ENCODE peak calls at places on chromosomes 2 and 18, in five cellular contexts. One of them, this sample, is unnamed.

GRCh38 chr2:113337809-113338208 is 59.1 kb upstream of the PAX8 start:
- DNase-seq in nephron progenitor cell: no peak
- DNase-seq in IMR-90: no peak
- DNase-seq in B cell: no peak
- DNase-seq in WERI-Rb-1: no peak
- DNase-seq in this sample: no peak

GRCh38 chr2:68693947-68694346 is 40.7 kb upstream of the ARHGAP25 start:
- DNase-seq in nephron progenitor cell: no peak
- DNase-seq in IMR-90: no peak
- DNase-seq in B cell: no peak
- DNase-seq in WERI-Rb-1: no peak
- DNase-seq in this sample: no peak

GRCh38 chr2:238688197-238689153 is 159.4 kb upstream of the TWIST2 start:
- DNase-seq in nephron progenitor cell: no peak
- DNase-seq in IMR-90: no peak
- DNase-seq in B cell: no peak
- DNase-seq in WERI-Rb-1: no peak
- DNase-seq in this sample: no peak

GRCh38 chr2:30226144-30227032 is 4.9 kb upstream of the LBH start:
- DNase-seq in nephron progenitor cell: no peak
- DNase-seq in IMR-90: peak
- DNase-seq in B cell: no peak
- DNase-seq in WERI-Rb-1: no peak
- DNase-seq in this sample: peak

GRCh38 chr2:239308696-239309397 is 92.0 kb downstream of the HDAC4 start:
- DNase-seq in nephron progenitor cell: no peak
- DNase-seq in IMR-90: peak
- DNase-seq in B cell: peak
- DNase-seq in WERI-Rb-1: no peak
- DNase-seq in this sample: no peak

GRCh38 chr2:230674401-230674800 is 38.2 kb upstream of the CAB39 start:
- DNase-seq in nephron progenitor cell: no peak
- DNase-seq in IMR-90: no peak
- DNase-seq in B cell: no peak
- DNase-seq in WERI-Rb-1: no peak
- DNase-seq in this sample: no peak

GRCh38 chr2:236873666-236874065 is 212.0 kb upstream of the COPS8 start:
- DNase-seq in nephron progenitor cell: no peak
- DNase-seq in IMR-90: no peak
- DNase-seq in B cell: no peak
- DNase-seq in WERI-Rb-1: no peak
- DNase-seq in this sample: no peak

GRCh38 chr2:173184031-173185004 is 108.7 kb downstream of the MAP3K20 start:
- DNase-seq in nephron progenitor cell: no peak
- DNase-seq in IMR-90: peak
- DNase-seq in B cell: no peak
- DNase-seq in WERI-Rb-1: no peak
- DNase-seq in this sample: no peak

GRCh38 chr2:168626096-168626495 is 170.0 kb downstream of the CERS6 start:
- DNase-seq in nephron progenitor cell: no peak
- DNase-seq in IMR-90: no peak
- DNase-seq in B cell: no peak
- DNase-seq in WERI-Rb-1: no peak
- DNase-seq in this sample: no peak

GRCh38 chr2:40458271-40458794 is 6.4 kb upstream of the SLC8A1 start:
- DNase-seq in nephron progenitor cell: no peak
- DNase-seq in IMR-90: no peak
- DNase-seq in B cell: no peak
- DNase-seq in WERI-Rb-1: peak
- DNase-seq in this sample: no peak

GRCh38 chr2:20450201-20451108 is 3.6 kb downstream of the RHOB start:
- DNase-seq in nephron progenitor cell: no peak
- DNase-seq in IMR-90: peak
- DNase-seq in B cell: no peak
- DNase-seq in WERI-Rb-1: peak
- DNase-seq in this sample: no peak

GRCh38 chr18:73597832-73598615 is 549.6 kb downstream of the FBXO15 start:
- DNase-seq in nephron progenitor cell: no peak
- DNase-seq in IMR-90: no peak
- DNase-seq in B cell: no peak
- DNase-seq in WERI-Rb-1: no peak
- DNase-seq in this sample: no peak

GRCh38 chr18:13437801-13438506 is 219.4 kb downstream of the LDLRAD4 start:
- DNase-seq in nephron progenitor cell: no peak
- DNase-seq in IMR-90: no peak
- DNase-seq in B cell: peak
- DNase-seq in WERI-Rb-1: no peak
- DNase-seq in this sample: no peak

GRCh38 chr2:43169987-43170732 is 56.2 kb downstream of the ZFP36L2 start:
- DNase-seq in nephron progenitor cell: peak
- DNase-seq in IMR-90: no peak
- DNase-seq in B cell: peak
- DNase-seq in WERI-Rb-1: peak
- DNase-seq in this sample: peak

GRCh38 chr2:35185861-35186412 is 1169.6 kb upstream of the CRIM1 start:
- DNase-seq in nephron progenitor cell: no peak
- DNase-seq in IMR-90: no peak
- DNase-seq in B cell: no peak
- DNase-seq in WERI-Rb-1: no peak
- DNase-seq in this sample: no peak

GRCh38 chr2:164061129-164061746 is 325.4 kb upstream of the FIGN start:
- DNase-seq in nephron progenitor cell: peak
- DNase-seq in IMR-90: peak
- DNase-seq in B cell: no peak
- DNase-seq in WERI-Rb-1: peak
- DNase-seq in this sample: peak

GRCh38 chr2:232870002-232870765 is at the start of gene SNORC:
- DNase-seq in nephron progenitor cell: no peak
- DNase-seq in IMR-90: no peak
- DNase-seq in B cell: no peak
- DNase-seq in WERI-Rb-1: no peak
- DNase-seq in this sample: no peak

GRCh38 chr2:104849618-104850097 is 4.3 kb upstream of the POU3F3 start:
- DNase-seq in nephron progenitor cell: peak
- DNase-seq in IMR-90: peak
- DNase-seq in B cell: no peak
- DNase-seq in WERI-Rb-1: peak
- DNase-seq in this sample: peak

GRCh38 chr2:193141-193552 is 70.7 kb downstream of the SH3YL1 start:
- DNase-seq in nephron progenitor cell: no peak
- DNase-seq in IMR-90: peak
- DNase-seq in B cell: no peak
- DNase-seq in WERI-Rb-1: no peak
- DNase-seq in this sample: no peak

GRCh38 chr2:48250943-48251342 is 279.0 kb upstream of the STON1 start:
- DNase-seq in nephron progenitor cell: no peak
- DNase-seq in IMR-90: peak
- DNase-seq in B cell: no peak
- DNase-seq in WERI-Rb-1: no peak
- DNase-seq in this sample: no peak

DNA sequence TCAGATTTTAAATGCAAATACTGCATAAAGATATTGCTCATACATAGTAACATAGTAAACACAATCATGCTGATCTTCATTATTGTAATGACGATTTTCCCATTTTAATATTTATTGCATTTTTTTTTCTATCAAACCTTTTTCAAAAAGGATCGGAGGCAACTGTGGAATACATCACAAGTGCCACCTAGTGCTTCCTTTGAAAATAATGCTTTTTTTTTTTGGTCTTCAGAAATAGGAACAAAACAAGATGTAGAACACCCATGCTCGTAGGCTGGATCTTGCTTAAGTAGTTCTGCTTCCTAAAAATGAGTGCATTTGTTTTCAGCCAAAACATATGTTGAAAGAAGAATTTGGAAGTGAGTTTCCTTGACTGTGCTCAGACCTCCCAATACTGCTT is 35.7 kb upstream of the GPR155 start:
- DNase-seq in nephron progenitor cell: no peak
- DNase-seq in IMR-90: peak
- DNase-seq in B cell: no peak
- DNase-seq in WERI-Rb-1: no peak
- DNase-seq in this sample: no peak
- TF ChIP-seq CTCF in nephron progenitor cell: no peak
- TF ChIP-seq CTCF in IMR-90: peak
- TF ChIP-seq CTCF in B cell: no peak
- TF ChIP-seq CTCF in WERI-Rb-1: no peak
- TF ChIP-seq CTCF in this sample: no peak

GRCh38 chr2:25980076-25980887 is 2.0 kb downstream of the KIF3C start:
- DNase-seq in nephron progenitor cell: no peak
- DNase-seq in IMR-90: no peak
- DNase-seq in B cell: no peak
- DNase-seq in WERI-Rb-1: no peak
- DNase-seq in this sample: no peak
- TF ChIP-seq CTCF in nephron progenitor cell: no peak
- TF ChIP-seq CTCF in IMR-90: no peak
- TF ChIP-seq CTCF in B cell: no peak
- TF ChIP-seq CTCF in WERI-Rb-1: no peak
- TF ChIP-seq CTCF in this sample: no peak

GRCh38 chr2:24881623-24882022 is 38.4 kb downstream of the ADCY3 start:
- DNase-seq in nephron progenitor cell: no peak
- DNase-seq in IMR-90: no peak
- DNase-seq in B cell: no peak
- DNase-seq in WERI-Rb-1: peak
- DNase-seq in this sample: no peak
- TF ChIP-seq CTCF in nephron progenitor cell: no peak
- TF ChIP-seq CTCF in IMR-90: no peak
- TF ChIP-seq CTCF in B cell: no peak
- TF ChIP-seq CTCF in WERI-Rb-1: peak
- TF ChIP-seq CTCF in this sample: no peak

DNA sequence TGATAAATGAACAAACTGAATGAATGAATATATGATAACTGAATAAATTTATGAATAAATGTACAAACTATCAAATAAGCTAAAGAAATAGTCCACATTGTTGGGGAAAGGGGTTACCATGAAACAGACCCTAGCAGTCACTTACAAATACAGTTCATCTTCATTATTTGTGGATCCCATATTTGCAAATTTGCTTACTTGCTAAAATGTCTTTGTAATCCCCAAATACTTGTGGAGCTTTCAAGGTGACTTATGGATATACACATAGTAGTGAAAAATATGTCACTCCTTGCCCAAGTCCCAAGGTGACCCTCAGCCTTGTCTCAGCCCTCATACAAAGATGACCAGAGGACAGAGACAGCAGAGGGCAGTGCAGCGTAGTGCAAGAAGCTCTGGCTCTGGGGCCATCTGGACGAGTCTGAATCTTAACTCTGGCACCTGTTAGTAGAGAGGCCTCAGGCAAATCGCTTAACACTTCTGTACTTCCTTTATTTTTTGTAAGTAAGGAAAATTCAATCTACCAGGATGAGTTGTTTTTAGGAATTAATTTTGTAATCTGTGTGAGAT is 3.1 kb downstream of the PAIP2B start:
- DNase-seq in nephron progenitor cell: peak
- DNase-seq in IMR-90: peak
- DNase-seq in B cell: peak
- DNase-seq in WERI-Rb-1: peak
- DNase-seq in this sample: no peak
- TF ChIP-seq CTCF in nephron progenitor cell: peak
- TF ChIP-seq CTCF in IMR-90: no peak
- TF ChIP-seq CTCF in B cell: no peak
- TF ChIP-seq CTCF in WERI-Rb-1: peak
- TF ChIP-seq CTCF in this sample: peak

DNA sequence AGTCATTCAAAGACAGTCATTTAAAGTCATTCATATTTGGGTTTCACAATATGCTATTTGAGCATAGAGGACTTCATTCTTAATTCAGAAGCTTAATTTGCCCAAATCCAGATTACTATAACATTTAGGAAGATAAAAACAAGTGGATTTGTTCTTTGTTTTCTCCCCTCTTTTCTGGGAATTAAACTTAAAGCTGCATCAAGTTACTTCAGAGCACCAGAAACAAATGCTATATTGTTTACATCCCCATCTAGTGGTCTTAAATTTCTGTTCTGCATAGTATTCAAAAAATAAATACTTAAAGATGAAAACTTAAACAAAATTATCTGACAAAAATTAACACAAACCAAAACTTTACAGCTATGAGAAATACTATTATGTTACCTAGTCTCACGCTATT is 34.7 kb upstream of the MARCHF7 start:
- DNase-seq in nephron progenitor cell: no peak
- DNase-seq in IMR-90: peak
- DNase-seq in B cell: no peak
- DNase-seq in WERI-Rb-1: no peak
- DNase-seq in this sample: no peak
- TF ChIP-seq CTCF in nephron progenitor cell: no peak
- TF ChIP-seq CTCF in IMR-90: peak
- TF ChIP-seq CTCF in B cell: no peak
- TF ChIP-seq CTCF in WERI-Rb-1: no peak
- TF ChIP-seq CTCF in this sample: peak

GRCh38 chr18:59822612-59823275 is 77.1 kb upstream of the PMAIP1 start:
- DNase-seq in nephron progenitor cell: no peak
- DNase-seq in IMR-90: no peak
- DNase-seq in B cell: no peak
- DNase-seq in WERI-Rb-1: no peak
- DNase-seq in this sample: no peak
- TF ChIP-seq CTCF in nephron progenitor cell: no peak
- TF ChIP-seq CTCF in IMR-90: no peak
- TF ChIP-seq CTCF in B cell: no peak
- TF ChIP-seq CTCF in WERI-Rb-1: no peak
- TF ChIP-seq CTCF in this sample: no peak

DNA sequence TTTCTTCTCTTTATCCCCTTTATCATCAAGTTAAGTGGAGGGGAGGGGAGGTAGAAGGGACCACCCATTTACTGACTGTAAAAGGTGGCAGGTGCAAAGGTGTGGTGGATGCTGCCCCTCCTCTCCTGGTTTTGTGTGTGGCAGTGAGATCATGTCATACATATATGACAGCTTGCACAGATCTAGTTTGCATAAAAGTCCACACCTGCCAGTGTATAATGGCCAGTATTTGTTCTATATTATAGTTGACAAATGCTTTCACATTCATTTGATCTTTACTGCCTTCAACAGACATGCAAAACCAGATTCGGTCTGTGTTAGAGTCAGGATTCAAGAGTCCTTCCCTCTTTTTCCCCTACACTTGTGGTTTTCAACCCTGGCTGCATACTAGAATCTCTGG is 55.1 kb downstream of the TGFA start:
- DNase-seq in nephron progenitor cell: no peak
- DNase-seq in IMR-90: no peak
- DNase-seq in B cell: no peak
- DNase-seq in WERI-Rb-1: no peak
- DNase-seq in this sample: no peak
- TF ChIP-seq CTCF in nephron progenitor cell: no peak
- TF ChIP-seq CTCF in IMR-90: no peak
- TF ChIP-seq CTCF in B cell: no peak
- TF ChIP-seq CTCF in WERI-Rb-1: no peak
- TF ChIP-seq CTCF in this sample: no peak

GRCh38 chr2:27356382-27357181 is at the start of gene GTF3C2:
- DNase-seq in nephron progenitor cell: peak
- DNase-seq in IMR-90: peak
- DNase-seq in B cell: peak
- DNase-seq in WERI-Rb-1: peak
- DNase-seq in this sample: peak
- TF ChIP-seq CTCF in nephron progenitor cell: no peak
- TF ChIP-seq CTCF in IMR-90: peak
- TF ChIP-seq CTCF in B cell: no peak
- TF ChIP-seq CTCF in WERI-Rb-1: peak
- TF ChIP-seq CTCF in this sample: no peak